ENCODE peak calls at places on chromosomes 7 and 10, in seven cellular contexts. G is neuronal stem cell, A is ureter, J is endothelial cell, N is HT1080, O is neural crest cell, E is RCC 7860. W is an unnamed sample.

GRCh38 chr7:96236198-96237039 is 85.5 kb downstream of the SLC25A13 start:
- DNase-seq in G (no peak), A (no peak), J (no peak), N (peak; percentile 93), O (no peak), E (peak; percentile 83), W (peak; percentile 75)

GRCh38 chr10:125072824-125073223 is 87.5 kb downstream of the CTBP2 start:
- DNase-seq in G (no peak), A (no peak), J (no peak), N (no peak), O (no peak), E (no peak), W (no peak)

GRCh38 chr7:75727881-75728592 is 10.7 kb downstream of the HIP1 start:
- DNase-seq in G (no peak), A (peak; percentile 73), J (no peak), N (no peak), O (no peak), E (peak; percentile 56), W (peak; percentile 84)

GRCh38 chr7:21104124-21104500 is 317.4 kb upstream of the SP8 start:
- DNase-seq in G (no peak), A (no peak), J (no peak), N (no peak), O (no peak), E (peak; percentile 57), W (peak; percentile 21)

GRCh38 chr7:24024689-24025088 is 259.3 kb upstream of the NPY start:
- DNase-seq in G (no peak), A (no peak), J (no peak), N (no peak), O (peak; percentile 12), E (no peak), W (no peak)

GRCh38 chr10:127908106-127908957 is 1.4 kb downstream of the PTPRE start:
- DNase-seq in G (no peak), A (no peak), J (no peak), N (peak; percentile 47), O (no peak), E (peak; percentile 98), W (no peak)

GRCh38 chr7:69823151-69823744 is 225.0 kb downstream of the AUTS2 start:
- DNase-seq in G (no peak), A (no peak), J (no peak), N (no peak), O (no peak), E (no peak), W (no peak)

GRCh38 chr10:30493609-30494530 is 59.9 kb downstream of the MAP3K8 start:
- DNase-seq in G (no peak), A (peak; percentile 67), J (no peak), N (no peak), O (no peak), E (peak; percentile 91), W (no peak)

GRCh38 chr10:57952741-57953140 is 315.0 kb downstream of the IPMK start:
- DNase-seq in G (no peak), A (no peak), J (no peak), N (no peak), O (no peak), E (no peak), W (no peak)

GRCh38 chr10:103676851-103677417 is 178.4 kb downstream of the SH3PXD2A start:
- DNase-seq in G (no peak), A (no peak), J (no peak), N (no peak), O (no peak), E (no peak), W (peak; percentile 72)

GRCh38 chr7:119783799-119784198 is 489.2 kb upstream of the KCND2 start:
- DNase-seq in G (no peak), A (no peak), J (no peak), N (peak; percentile 32), O (no peak), E (no peak), W (peak; percentile 48)

W was measured in foreskin keratinocyte.